ENCODE peak calls at places on chromosomes 11 and 22, in seven cellular contexts. A is HepG2, C is HCT116, G is H1, W is SK-N-SH, J is K562, L is GM12878. B is an unnamed sample.

GRCh38 chr11:112057170-112057569 is 16.6 kb downstream of the PIH1D2 start:
- DNase-seq in C (no peak), L (no peak), W (no peak), J (no peak), A (no peak), G (no peak), B (no peak)

GRCh38 chr22:28907311-28908008 is 24.1 kb downstream of the ZNRF3 start:
- DNase-seq in A (no peak), W (no peak), C (no peak), L (peak), J (no peak), G (no peak), B (no peak)

GRCh38 chr11:95520765-95521542 is 268.6 kb downstream of the FAM76B start:
- DNase-seq in L (no peak), C (no peak), W (no peak), J (no peak), G (no peak), A (no peak), B (no peak)

GRCh38 chr22:35369996-35370395 is 10.9 kb upstream of the HMOX1 start:
- DNase-seq in J (no peak), W (no peak), L (no peak), A (no peak), G (no peak), C (no peak), B (no peak)

GRCh38 chr11:9130297-9130696 is 38.9 kb upstream of the SCUBE2 start:
- DNase-seq in J (no peak), C (no peak), A (no peak), W (no peak), G (no peak), L (no peak), B (no peak)

GRCh38 chr11:46554205-46555162 is 39.3 kb downstream of the AMBRA1 start:
- DNase-seq in G (no peak), L (no peak), A (peak), W (no peak), C (peak), J (no peak), B (peak)

GRCh38 chr11:37689951-37690350 is 1091.9 kb upstream of the RAG2 start:
- DNase-seq in W (no peak), A (no peak), L (no peak), G (no peak), C (no peak), J (no peak), B (no peak)

GRCh38 chr22:42340695-42341383 is 70.4 kb upstream of the TCF20 start:
- DNase-seq in G (no peak), C (no peak), J (no peak), L (no peak), A (no peak), W (peak), B (no peak)

GRCh38 chr11:64094463-64095223 is 58.9 kb downstream of the FLRT1 start:
- DNase-seq in W (no peak), L (no peak), G (no peak), C (peak), J (peak), A (no peak), B (no peak)

GRCh38 chr11:6570691-6571427 is 32.6 kb downstream of the RRP8 start:
- DNase-seq in W (no peak), L (no peak), J (no peak), C (no peak), A (no peak), G (no peak), B (no peak)

GRCh38 chr11:132718711-132719641 is 813.3 kb downstream of the OPCML start:
- DNase-seq in A (no peak), W (no peak), J (no peak), G (no peak), C (no peak), L (no peak), B (no peak)

GRCh38 chr22:41339823-41340222 is 38.5 kb downstream of the ZC3H7B start:
- DNase-seq in W (no peak), J (no peak), C (no peak), G (no peak), L (no peak), A (no peak), B (no peak)

GRCh38 chr11:1755344-1756023 is 5.1 kb upstream of the IFITM10 start:
- DNase-seq in W (no peak), L (no peak), A (no peak), G (no peak), J (no peak), C (no peak), B (no peak)

GRCh38 chr11:26188559-26188958 is 143.4 kb upstream of the ANO3 start:
- DNase-seq in J (no peak), G (no peak), L (no peak), W (no peak), C (no peak), A (no peak), B (no peak)

GRCh38 chr11:62149986-62150886 is 26.4 kb downstream of the INCENP start:
- DNase-seq in L (no peak), W (no peak), C (no peak), G (no peak), A (no peak), J (no peak), B (no peak)

GRCh38 chr11:3194016-3194816 is 24.4 kb downstream of the MRGPRG start:
- DNase-seq in L (no peak), W (no peak), C (no peak), J (no peak), A (no peak), G (no peak), B (no peak)

GRCh38 chr11:93085097-93085496 is 112.7 kb downstream of the SLC36A4 start:
- DNase-seq in A (no peak), L (no peak), G (no peak), W (no peak), C (no peak), J (no peak), B (no peak)

GRCh38 chr11:102733232-102733875 is 8.6 kb upstream of the MMP8 start:
- DNase-seq in G (peak), J (peak), L (no peak), W (peak), C (peak), A (peak), B (peak)

GRCh38 chr11:130315354-130315970 is 745 bp upstream of the ZBTB44 start:
- DNase-seq in C (no peak), G (no peak), J (peak), W (peak), L (no peak), A (no peak), B (peak)

GRCh38 chr11:82960000-82960778 is 58.7 kb downstream of the DDIAS start:
- DNase-seq in G (no peak), C (no peak), L (peak), W (no peak), A (no peak), J (no peak), B (no peak)

GRCh38 chr11:103491777-103492176 is 382.6 kb downstream of the DYNC2H1 start:
- DNase-seq in C (no peak), L (no peak), W (no peak), J (no peak), A (no peak), G (peak), B (no peak)

GRCh38 chr22:24482586-24482985 is 12.5 kb upstream of the UPB1 start:
- DNase-seq in C (no peak), A (no peak), G (no peak), L (no peak), J (no peak), W (no peak), B (no peak)

GRCh38 chr11:14455648-14456430 is 43.8 kb downstream of the COPB1 start:
- DNase-seq in J (no peak), W (no peak), L (no peak), A (no peak), C (no peak), G (no peak), B (no peak)

GRCh38 chr11:126443120-126443519 is 87.6 kb downstream of the ST3GAL4 start:
- DNase-seq in W (peak), J (no peak), G (no peak), A (no peak), L (no peak), C (no peak), B (no peak)

GRCh38 chr11:122963981-122964380 is 17.7 kb downstream of the BSX start:
- DNase-seq in G (no peak), J (no peak), C (no peak), A (no peak), W (no peak), L (no peak), B (no peak)

GRCh38 chr22:40449676-40450035 is 79.3 kb downstream of the SGSM3 start:
- DNase-seq in G (no peak), J (no peak), A (no peak), C (no peak), W (no peak), L (no peak), B (no peak)

GRCh38 chr11:9853929-9854557 is 190.2 kb downstream of the SWAP70 start:
- DNase-seq in J (no peak), L (no peak), C (no peak), G (no peak), A (no peak), W (no peak), B (no peak)

GRCh38 chr11:12137005-12137690 is 26.8 kb downstream of the MICAL2 start:
- DNase-seq in W (no peak), J (no peak), C (no peak), G (no peak), L (no peak), A (peak), B (peak)

GRCh38 chr11:125165111-125165663 is 636 bp downstream of the PKNOX2 start:
- DNase-seq in G (no peak), W (peak), A (no peak), L (no peak), C (no peak), J (no peak), B (peak)

GRCh38 chr11:131157678-131158077 is 212.7 kb upstream of the NTM start:
- DNase-seq in A (no peak), G (no peak), W (no peak), C (no peak), L (no peak), J (no peak), B (no peak)

GRCh38 chr11:122697636-122698167 is 42.2 kb downstream of the UBASH3B start:
- DNase-seq in L (no peak), W (no peak), A (no peak), G (no peak), J (no peak), C (no peak), B (no peak)

GRCh38 chr22:47710135-47710534 is 947.7 kb downstream of the TBC1D22A start:
- DNase-seq in J (no peak), G (no peak), W (no peak), A (no peak), C (no peak), L (no peak), B (no peak)

GRCh38 chr22:17779286-17780115 is 5.2 kb upstream of the BID start:
- DNase-seq in G (no peak), C (no peak), A (no peak), J (peak), L (peak), W (no peak), B (no peak)

GRCh38 chr22:46775789-46776485 is 13.5 kb downstream of the TBC1D22A start:
- DNase-seq in A (peak), G (no peak), L (no peak), W (no peak), C (no peak), J (no peak), B (no peak)

GRCh38 chr11:68591719-68592118 is 92.6 kb upstream of the GAL start:
- DNase-seq in A (no peak), J (no peak), G (no peak), L (no peak), C (no peak), W (no peak), B (no peak)

GRCh38 chr11:12007230-12007593 is 1.2 kb downstream of the DKK3 start:
- DNase-seq in G (no peak), L (no peak), J (no peak), A (no peak), C (no peak), W (no peak), B (no peak)

GRCh38 chr11:68340784-68341556 is 28.6 kb downstream of the LRP5 start:
- DNase-seq in A (no peak), C (no peak), L (peak), J (no peak), G (no peak), W (no peak), B (no peak)

DNA sequence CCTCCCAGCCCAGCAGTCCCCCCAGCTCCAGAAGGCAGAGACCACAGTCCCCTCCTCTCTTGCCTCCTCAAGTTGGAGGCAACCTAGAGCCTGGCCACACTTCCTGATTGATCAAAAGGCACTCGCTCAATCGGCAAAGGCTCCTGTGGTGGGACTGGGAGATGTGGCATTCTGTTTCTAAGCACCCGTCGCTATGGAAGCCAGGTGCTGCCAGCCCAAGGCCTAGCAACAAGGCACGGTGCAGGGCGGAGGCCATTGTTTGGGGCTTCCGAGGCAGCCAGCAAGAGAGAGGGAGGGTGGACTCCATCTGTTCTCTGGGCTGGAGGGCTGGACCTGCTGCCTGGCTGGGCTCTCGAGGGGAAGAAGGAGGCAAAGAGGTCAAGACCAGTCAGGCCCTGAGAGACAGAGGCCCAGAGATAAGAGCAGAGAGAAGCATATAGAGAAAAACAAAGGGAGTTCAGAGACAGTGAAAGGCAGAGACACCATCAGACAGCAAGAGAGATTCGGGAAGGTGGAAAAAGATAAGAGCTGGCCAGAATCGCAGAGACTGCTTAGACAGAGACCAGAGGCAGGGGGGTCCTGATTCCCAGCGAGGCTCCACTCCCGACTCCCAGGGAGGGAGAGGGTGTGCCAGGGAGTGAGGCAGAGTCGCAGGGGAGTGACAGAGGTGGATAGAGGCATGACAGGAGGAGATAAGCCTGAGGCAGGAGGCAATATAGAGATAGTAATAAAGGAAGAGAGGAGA is 21.2 kb downstream of the PDE2A start:
- DNase-seq in A (no peak), G (peak), J (peak), L (no peak), W (peak), C (no peak), B (no peak)
- TF ChIP-seq JUND in A (no peak), G (no peak), J (peak), L (no peak), W (no peak), C (no peak), B (no peak)

GRCh38 chr11:120197977-120198376 is 12.9 kb upstream of the OAF start:
- DNase-seq in G (no peak), J (no peak), C (no peak), A (peak), W (peak), L (no peak), B (no peak)
- TF ChIP-seq JUND in G (no peak), J (no peak), C (no peak), A (no peak), W (no peak), L (no peak), B (no peak)

GRCh38 chr11:114719562-114719961 is 41.2 kb downstream of the NXPE2 start:
- DNase-seq in J (no peak), C (no peak), L (no peak), W (no peak), A (no peak), G (no peak), B (no peak)

GRCh38 chr11:114725623-114726022 is 47.3 kb downstream of the NXPE2 start:
- DNase-seq in L (no peak), J (no peak), G (no peak), C (no peak), A (no peak), W (no peak), B (no peak)

GRCh38 chr11:114724916-114725524 is 46.7 kb downstream of the NXPE2 start:
- DNase-seq in L (no peak), C (no peak), G (no peak), A (no peak), W (no peak), J (no peak), B (no peak)
- TF ChIP-seq JUND in L (no peak), C (no peak), G (no peak), A (no peak), W (no peak), J (no peak), B (no peak)

GRCh38 chr11:30579348-30579747 is 6.8 kb downstream of the MPPED2 start:
- DNase-seq in C (no peak), L (no peak), A (no peak), W (no peak), G (no peak), J (no peak), B (no peak)
- TF ChIP-seq JUND in C (no peak), L (no peak), A (no peak), W (no peak), G (no peak), J (no peak), B (no peak)

DNA sequence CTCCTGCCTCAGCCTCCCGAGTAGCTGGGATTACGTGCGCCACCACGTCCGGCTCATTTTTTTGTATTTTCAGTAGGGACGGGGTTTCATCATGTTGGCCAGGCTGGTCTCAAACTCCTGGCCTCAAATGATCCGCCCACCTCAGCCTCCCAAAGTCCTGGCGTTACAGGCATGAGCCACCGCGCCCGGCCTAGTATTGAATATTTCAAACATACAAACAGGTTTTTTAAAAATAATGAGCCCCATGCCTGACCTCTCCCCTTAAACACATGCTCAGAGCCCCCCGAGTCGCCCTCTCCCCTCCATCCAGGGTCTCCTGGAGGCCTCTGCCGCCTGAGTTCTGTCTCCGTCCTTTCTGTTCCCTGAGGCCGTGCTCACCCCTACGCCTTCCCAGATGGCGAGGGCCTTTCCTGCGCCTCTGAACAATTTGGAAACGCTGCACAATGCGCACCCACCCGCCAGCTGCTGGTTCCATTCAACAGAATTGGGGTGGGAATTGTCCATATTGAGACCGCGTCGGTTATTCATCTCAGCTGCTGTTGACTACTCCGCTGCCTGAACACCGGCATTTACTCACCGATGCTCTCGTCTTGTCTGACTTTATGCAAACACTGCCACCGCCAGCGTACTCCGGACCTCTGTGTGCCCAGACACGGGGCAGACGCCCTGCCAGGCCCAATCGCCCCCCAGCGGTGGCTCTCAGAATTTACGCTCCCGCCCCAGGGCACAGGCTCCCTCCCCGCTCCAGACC is 13.6 kb upstream of the RNH1 start:
- DNase-seq in C (no peak), G (no peak), A (peak), J (no peak), W (no peak), L (no peak), B (no peak)
- TF ChIP-seq JUND in C (no peak), G (no peak), A (no peak), J (no peak), W (no peak), L (no peak), B (no peak)

GRCh38 chr11:107044503-107044902 is 26.2 kb upstream of the GUCY1A2 start:
- DNase-seq in A (no peak), L (no peak), G (no peak), W (no peak), J (no peak), C (no peak), B (no peak)
- TF ChIP-seq JUND in A (no peak), L (no peak), G (no peak), W (peak), J (no peak), C (no peak), B (no peak)

GRCh38 chr11:35322321-35322979 is 96.9 kb downstream of the SLC1A2 start:
- DNase-seq in G (no peak), L (no peak), C (no peak), J (no peak), A (no peak), W (no peak), B (no peak)

GRCh38 chr11:35318977-35319925 is 100.1 kb downstream of the SLC1A2 start:
- DNase-seq in G (no peak), A (no peak), L (no peak), J (no peak), W (no peak), C (no peak), B (no peak)

GRCh38 chr11:35323076-35323868 is 96.1 kb downstream of the SLC1A2 start:
- DNase-seq in G (no peak), A (no peak), J (no peak), C (no peak), L (no peak), W (no peak), B (no peak)

GRCh38 chr11:35321532-35322320 is 97.6 kb downstream of the SLC1A2 start:
- DNase-seq in A (no peak), L (no peak), J (no peak), C (no peak), G (no peak), W (no peak), B (no peak)

GRCh38 chr11:35321111-35321510 is 98.2 kb downstream of the SLC1A2 start:
- DNase-seq in L (no peak), C (no peak), G (no peak), A (no peak), J (no peak), W (no peak), B (no peak)
- TF ChIP-seq JUND in L (no peak), C (no peak), G (no peak), A (no peak), J (no peak), W (no peak), B (no peak)